ENCODE peak calls at places on chromosomes 4 and X, in nine cellular contexts. One of them, this sample, is unnamed. For H3K4me1, the result is how much of the 10 kb centered on the place peaks cover.

GRCh38 chrX:16930392-16930791 is 16.1 kb upstream of the REPS2 start:
- DNase-seq in sigmoid colon: no peak
- DNase-seq in tibial nerve: no peak
- DNase-seq in CD4-positive, alpha-beta memory T cell: no peak
- DNase-seq in Karpas-422: no peak
- DNase-seq in heart right ventricle: no peak
- DNase-seq in OCI-LY7: no peak
- DNase-seq in A549: no peak
- DNase-seq in stomach: no peak
- DNase-seq in this sample: no peak

GRCh38 chr4:184727430-184727829 is 6.5 kb downstream of the CENPU start:
- DNase-seq in A549: no peak
- DNase-seq in Karpas-422: no peak
- DNase-seq in OCI-LY7: no peak
- DNase-seq in CD4-positive, alpha-beta memory T cell: no peak
- DNase-seq in stomach: no peak
- DNase-seq in heart right ventricle: no peak
- DNase-seq in sigmoid colon: no peak
- DNase-seq in tibial nerve: no peak
- DNase-seq in this sample: no peak

GRCh38 chrX:67546496-67547423 is 2.9 kb downstream of the AR start:
- DNase-seq in Karpas-422: no peak
- DNase-seq in stomach: no peak
- DNase-seq in tibial nerve: no peak
- DNase-seq in CD4-positive, alpha-beta memory T cell: no peak
- DNase-seq in sigmoid colon: no peak
- DNase-seq in A549: no peak
- DNase-seq in heart right ventricle: no peak
- DNase-seq in OCI-LY7: no peak
- DNase-seq in this sample: no peak

GRCh38 chrX:41802958-41803357 is 79.0 kb downstream of the GPR82 start:
- DNase-seq in stomach: no peak
- DNase-seq in tibial nerve: no peak
- DNase-seq in A549: no peak
- DNase-seq in OCI-LY7: no peak
- DNase-seq in sigmoid colon: no peak
- DNase-seq in Karpas-422: peak
- DNase-seq in CD4-positive, alpha-beta memory T cell: no peak
- DNase-seq in heart right ventricle: no peak
- DNase-seq in this sample: no peak

GRCh38 chr4:98685225-98686045 is 27.0 kb upstream of the TSPAN5 start:
- DNase-seq in CD4-positive, alpha-beta memory T cell: no peak
- DNase-seq in OCI-LY7: no peak
- DNase-seq in stomach: no peak
- DNase-seq in heart right ventricle: no peak
- DNase-seq in Karpas-422: no peak
- DNase-seq in tibial nerve: no peak
- DNase-seq in A549: no peak
- DNase-seq in sigmoid colon: no peak
- DNase-seq in this sample: no peak

GRCh38 chr4:173121044-173121685 is 47.4 kb upstream of the GALNT7 start:
- DNase-seq in tibial nerve: no peak
- DNase-seq in sigmoid colon: no peak
- DNase-seq in CD4-positive, alpha-beta memory T cell: no peak
- DNase-seq in OCI-LY7: peak
- DNase-seq in stomach: peak
- DNase-seq in heart right ventricle: peak
- DNase-seq in Karpas-422: no peak
- DNase-seq in A549: no peak
- DNase-seq in this sample: peak

GRCh38 chr4:81421346-81422218 is 50.1 kb downstream of the RASGEF1B start:
- DNase-seq in stomach: peak
- DNase-seq in tibial nerve: no peak
- DNase-seq in heart right ventricle: peak
- DNase-seq in CD4-positive, alpha-beta memory T cell: no peak
- DNase-seq in Karpas-422: no peak
- DNase-seq in OCI-LY7: peak
- DNase-seq in sigmoid colon: no peak
- DNase-seq in A549: no peak
- DNase-seq in this sample: peak

GRCh38 chr4:112859456-112860184 is 189.8 kb upstream of the ANK2 start:
- DNase-seq in CD4-positive, alpha-beta memory T cell: no peak
- DNase-seq in Karpas-422: no peak
- DNase-seq in sigmoid colon: no peak
- DNase-seq in heart right ventricle: no peak
- DNase-seq in tibial nerve: no peak
- DNase-seq in stomach: no peak
- DNase-seq in OCI-LY7: no peak
- DNase-seq in A549: no peak
- DNase-seq in this sample: no peak

GRCh38 chrX:140507982-140508305 is 3.1 kb upstream of the SOX3 start:
- DNase-seq in CD4-positive, alpha-beta memory T cell: no peak
- DNase-seq in heart right ventricle: no peak
- DNase-seq in sigmoid colon: no peak
- DNase-seq in A549: no peak
- DNase-seq in Karpas-422: no peak
- DNase-seq in OCI-LY7: no peak
- DNase-seq in tibial nerve: no peak
- DNase-seq in stomach: no peak
- DNase-seq in this sample: peak

DNA sequence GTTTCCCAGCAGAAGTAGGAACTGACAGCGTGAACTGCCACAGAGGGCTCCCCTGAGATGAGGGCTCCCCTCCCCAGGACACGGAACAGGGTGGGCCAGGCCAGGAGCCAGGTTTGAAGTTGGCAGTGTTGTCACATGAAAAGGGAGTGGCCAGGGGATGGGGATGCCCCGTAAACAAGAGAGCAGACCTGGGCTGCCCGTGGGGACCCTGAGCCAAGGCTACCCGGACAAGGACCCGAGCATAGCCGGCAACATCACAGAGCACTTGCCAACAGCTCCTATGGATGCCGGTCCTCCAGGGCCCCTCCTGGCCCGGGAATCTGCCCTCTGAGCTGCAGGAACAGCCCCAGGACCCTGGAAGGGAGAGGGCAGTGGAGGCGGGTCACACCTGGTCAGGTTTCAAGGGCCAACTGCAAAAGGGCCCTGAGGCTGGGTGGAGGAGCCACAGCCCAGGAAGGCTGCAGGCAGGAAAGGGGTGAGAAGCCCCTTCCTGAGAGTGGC is 102.1 kb downstream of the CPZ start:
- DNase-seq in Karpas-422: no peak
- DNase-seq in OCI-LY7: no peak
- DNase-seq in CD4-positive, alpha-beta memory T cell: no peak
- DNase-seq in A549: no peak
- DNase-seq in stomach: peak
- DNase-seq in sigmoid colon: peak
- DNase-seq in tibial nerve: no peak
- DNase-seq in heart right ventricle: no peak
- DNase-seq in this sample: no peak
- H3K27ac ChIP-seq in Karpas-422: no peak
- H3K27ac ChIP-seq in OCI-LY7: no peak
- H3K27ac ChIP-seq in CD4-positive, alpha-beta memory T cell: no peak
- H3K27ac ChIP-seq in A549: no peak
- H3K27ac ChIP-seq in stomach: no peak
- H3K27ac ChIP-seq in sigmoid colon: no peak
- H3K27ac ChIP-seq in tibial nerve: no peak
- H3K27ac ChIP-seq in heart right ventricle: no peak
- H3K27ac ChIP-seq in this sample: no peak

GRCh38 chr4:153514001-153514526 is 47.9 kb downstream of the TMEM131L start:
- DNase-seq in CD4-positive, alpha-beta memory T cell: no peak
- DNase-seq in Karpas-422: no peak
- DNase-seq in tibial nerve: no peak
- DNase-seq in sigmoid colon: no peak
- DNase-seq in heart right ventricle: no peak
- DNase-seq in A549: no peak
- DNase-seq in stomach: no peak
- DNase-seq in OCI-LY7: no peak
- DNase-seq in this sample: no peak

GRCh38 chr4:153511104-153511503 is 44.9 kb downstream of the TMEM131L start:
- DNase-seq in tibial nerve: no peak
- DNase-seq in A549: no peak
- DNase-seq in heart right ventricle: no peak
- DNase-seq in Karpas-422: no peak
- DNase-seq in OCI-LY7: no peak
- DNase-seq in CD4-positive, alpha-beta memory T cell: no peak
- DNase-seq in sigmoid colon: no peak
- DNase-seq in stomach: no peak
- DNase-seq in this sample: no peak

GRCh38 chr4:153512162-153512852 is 46.1 kb downstream of the TMEM131L start:
- DNase-seq in OCI-LY7: no peak
- DNase-seq in tibial nerve: no peak
- DNase-seq in sigmoid colon: no peak
- DNase-seq in stomach: no peak
- DNase-seq in heart right ventricle: no peak
- DNase-seq in A549: no peak
- DNase-seq in Karpas-422: no peak
- DNase-seq in CD4-positive, alpha-beta memory T cell: no peak
- DNase-seq in this sample: no peak

GRCh38 chr4:153512952-153513500 is 46.9 kb downstream of the TMEM131L start:
- DNase-seq in CD4-positive, alpha-beta memory T cell: no peak
- DNase-seq in Karpas-422: no peak
- DNase-seq in stomach: no peak
- DNase-seq in A549: no peak
- DNase-seq in OCI-LY7: no peak
- DNase-seq in sigmoid colon: no peak
- DNase-seq in heart right ventricle: no peak
- DNase-seq in tibial nerve: no peak
- DNase-seq in this sample: no peak

GRCh38 chr4:153513596-153513995 is 47.4 kb downstream of the TMEM131L start:
- DNase-seq in stomach: no peak
- DNase-seq in heart right ventricle: no peak
- DNase-seq in Karpas-422: no peak
- DNase-seq in tibial nerve: no peak
- DNase-seq in sigmoid colon: no peak
- DNase-seq in OCI-LY7: no peak
- DNase-seq in A549: no peak
- DNase-seq in CD4-positive, alpha-beta memory T cell: no peak
- DNase-seq in this sample: no peak
- H3K4me1 ChIP-seq in stomach: under half
- H3K4me1 ChIP-seq in heart right ventricle: under half
- H3K4me1 ChIP-seq in Karpas-422: under half
- H3K4me1 ChIP-seq in tibial nerve: under half
- H3K4me1 ChIP-seq in sigmoid colon: under half
- H3K4me1 ChIP-seq in OCI-LY7: under half
- H3K4me1 ChIP-seq in A549: under half
- H3K4me1 ChIP-seq in CD4-positive, alpha-beta memory T cell: half or more
- H3K4me1 ChIP-seq in this sample: under half

DNA sequence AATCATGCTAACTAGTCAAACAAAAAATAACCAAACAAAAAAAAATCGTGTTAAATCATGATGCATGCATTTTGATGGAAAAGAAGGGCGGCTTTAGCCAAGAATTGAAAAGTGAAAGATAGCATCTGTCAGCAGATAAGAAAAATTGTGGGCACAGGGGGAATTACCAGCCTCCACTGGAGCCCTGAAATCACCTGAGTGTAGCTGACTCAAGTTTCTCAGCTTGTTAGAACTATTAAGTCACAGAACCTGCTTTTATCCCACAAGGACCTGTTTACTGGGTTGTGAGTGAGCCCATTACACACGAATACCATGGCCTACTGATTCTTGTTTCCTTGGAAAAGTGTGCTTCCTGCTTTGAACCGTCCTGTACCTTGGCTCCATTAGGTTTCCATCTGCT is 85.2 kb downstream of the COX18 start:
- DNase-seq in stomach: no peak
- DNase-seq in CD4-positive, alpha-beta memory T cell: no peak
- DNase-seq in sigmoid colon: no peak
- DNase-seq in A549: no peak
- DNase-seq in Karpas-422: no peak
- DNase-seq in heart right ventricle: no peak
- DNase-seq in OCI-LY7: no peak
- DNase-seq in tibial nerve: no peak
- DNase-seq in this sample: no peak
- H3K27ac ChIP-seq in stomach: no peak
- H3K27ac ChIP-seq in CD4-positive, alpha-beta memory T cell: no peak
- H3K27ac ChIP-seq in sigmoid colon: no peak
- H3K27ac ChIP-seq in A549: no peak
- H3K27ac ChIP-seq in Karpas-422: no peak
- H3K27ac ChIP-seq in heart right ventricle: no peak
- H3K27ac ChIP-seq in OCI-LY7: no peak
- H3K27ac ChIP-seq in tibial nerve: no peak
- H3K27ac ChIP-seq in this sample: no peak

GRCh38 chr4:108531461-108531860 is 88.9 kb upstream of the RPL34 start:
- DNase-seq in A549: no peak
- DNase-seq in heart right ventricle: no peak
- DNase-seq in tibial nerve: no peak
- DNase-seq in OCI-LY7: no peak
- DNase-seq in CD4-positive, alpha-beta memory T cell: no peak
- DNase-seq in sigmoid colon: no peak
- DNase-seq in Karpas-422: no peak
- DNase-seq in stomach: no peak
- DNase-seq in this sample: no peak
- H3K4me1 ChIP-seq in A549: under half
- H3K4me1 ChIP-seq in heart right ventricle: under half
- H3K4me1 ChIP-seq in tibial nerve: under half
- H3K4me1 ChIP-seq in OCI-LY7: under half
- H3K4me1 ChIP-seq in CD4-positive, alpha-beta memory T cell: half or more
- H3K4me1 ChIP-seq in sigmoid colon: under half
- H3K4me1 ChIP-seq in Karpas-422: under half
- H3K4me1 ChIP-seq in stomach: under half
- H3K4me1 ChIP-seq in this sample: under half

DNA sequence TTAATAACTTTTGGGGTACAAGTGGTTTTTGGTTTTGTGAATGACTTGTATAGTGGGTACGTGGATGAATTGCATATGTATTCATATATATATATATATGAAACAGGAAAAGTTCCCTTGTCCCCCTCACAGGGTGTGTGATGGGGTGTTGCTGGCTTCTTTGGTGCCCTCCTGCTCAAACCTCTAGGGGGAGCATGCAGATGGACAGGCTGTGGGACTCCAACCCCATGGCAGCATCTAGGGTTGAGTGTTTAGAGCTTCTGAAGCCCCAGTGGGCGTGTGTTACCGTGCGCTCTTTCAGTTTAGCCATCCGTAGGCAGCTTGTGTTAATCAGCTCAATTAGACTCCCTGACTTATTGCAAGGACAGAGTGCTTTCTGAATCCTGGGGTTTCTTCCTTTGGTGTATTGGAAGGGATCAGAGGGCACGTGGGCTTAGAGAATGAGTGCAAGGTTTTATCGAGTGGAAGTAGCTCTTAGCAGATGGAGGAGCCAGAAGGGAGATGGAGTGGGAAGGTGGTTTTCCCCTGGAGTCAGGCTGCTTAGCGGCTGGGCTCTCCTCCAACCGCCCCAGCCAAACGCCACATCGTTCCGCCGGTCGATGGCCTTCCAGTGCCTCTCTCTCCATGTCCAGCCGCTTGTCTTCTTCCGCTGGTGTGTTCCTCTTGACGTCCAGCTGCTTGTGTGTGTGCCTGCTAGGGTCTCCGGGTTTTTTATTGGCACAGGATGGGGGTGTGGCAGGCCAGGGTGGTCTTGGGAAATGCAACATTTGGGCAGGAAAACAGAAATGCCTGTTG is 674.4 kb upstream of the LCORL start:
- DNase-seq in Karpas-422: no peak
- DNase-seq in stomach: no peak
- DNase-seq in A549: no peak
- DNase-seq in sigmoid colon: no peak
- DNase-seq in OCI-LY7: peak
- DNase-seq in heart right ventricle: no peak
- DNase-seq in CD4-positive, alpha-beta memory T cell: no peak
- DNase-seq in tibial nerve: no peak
- DNase-seq in this sample: no peak
- H3K27ac ChIP-seq in Karpas-422: no peak
- H3K27ac ChIP-seq in stomach: no peak
- H3K27ac ChIP-seq in A549: no peak
- H3K27ac ChIP-seq in sigmoid colon: no peak
- H3K27ac ChIP-seq in OCI-LY7: no peak
- H3K27ac ChIP-seq in heart right ventricle: no peak
- H3K27ac ChIP-seq in CD4-positive, alpha-beta memory T cell: no peak
- H3K27ac ChIP-seq in tibial nerve: no peak
- H3K27ac ChIP-seq in this sample: no peak